ENCODE peak calls at places on chromosomes 3 and 15, in six cellular contexts. X is GM12878, I is K562, K is GM12891, R is HepG2, M is H1. T is an unnamed sample.

GRCh38 chr15:52486003-52486996 is 42.4 kb downstream of the MYO5A start:
- DNase-seq in X (no peak), I (no peak), K (no peak), R (no peak), M (no peak), T (no peak)

GRCh38 chr3:65971281-65972252 is 67.2 kb downstream of the MAGI1 start:
- DNase-seq in X (no peak), I (no peak), K (no peak), R (no peak), M (no peak), T (no peak)

GRCh38 chr15:100861511-100861991 is 18.1 kb upstream of the ALDH1A3 start:
- DNase-seq in X (no peak), I (no peak), K (no peak), R (no peak), M (no peak), T (no peak)

GRCh38 chr3:68249265-68249664 is 594.9 kb upstream of the SUCLG2 start:
- DNase-seq in X (no peak), I (no peak), K (no peak), R (no peak), M (no peak), T (no peak)

GRCh38 chr15:68413363-68414255 is 18.4 kb downstream of the ITGA11 start:
- DNase-seq in X (no peak), I (no peak), K (no peak), R (no peak), M (peak; percentile 19), T (no peak)

GRCh38 chr15:41876689-41877088 is 17.2 kb downstream of the SPTBN5 start:
- DNase-seq in X (no peak), I (no peak), K (no peak), R (no peak), M (no peak), T (no peak)

GRCh38 chr3:99373088-99373875 is 265.1 kb upstream of the COL8A1 start:
- DNase-seq in X (no peak), I (no peak), K (no peak), R (no peak), M (no peak), T (no peak)

GRCh38 chr3:46664188-46664970 is 29.1 kb downstream of the ALS2CL start:
- DNase-seq in X (no peak), I (no peak), K (no peak), R (no peak), M (no peak), T (no peak)

GRCh38 chr3:71129611-71130515 is 453.7 kb downstream of the FOXP1 start:
- DNase-seq in X (no peak), I (no peak), K (no peak), R (no peak), M (no peak), T (no peak)

GRCh38 chr15:85649372-85649771 is 145.4 kb downstream of the KLHL25 start:
- DNase-seq in X (no peak), I (no peak), K (no peak), R (peak; percentile 74), M (no peak), T (no peak)

GRCh38 chr3:195266428-195266827 is 4.5 kb downstream of the XXYLT1 start:
- DNase-seq in X (no peak), I (no peak), K (no peak), R (no peak), M (peak; percentile 29), T (no peak)

GRCh38 chr3:156158656-156159295 is 38.4 kb downstream of the KCNAB1 start:
- DNase-seq in X (no peak), I (no peak), K (no peak), R (no peak), M (no peak), T (no peak)

GRCh38 chr3:140013220-140013619 is 78.2 kb downstream of the CLSTN2 start:
- DNase-seq in X (no peak), I (no peak), K (no peak), R (no peak), M (no peak), T (no peak)

GRCh38 chr3:127732303-127732702 is 59.6 kb downstream of the ABTB1 start:
- DNase-seq in X (no peak), I (no peak), K (no peak), R (no peak), M (peak; percentile 61), T (no peak)

GRCh38 chr3:19104459-19104858 is 43.9 kb upstream of the KCNH8 start:
- DNase-seq in X (no peak), I (no peak), K (no peak), R (no peak), M (no peak), T (no peak)

GRCh38 chr3:195458188-195458800 is 15.5 kb upstream of the ACAP2 start:
- DNase-seq in X (no peak), I (no peak), K (peak; percentile 20), R (no peak), M (no peak), T (no peak)

GRCh38 chr3:23389089-23389488 is 186.0 kb downstream of the UBE2E2 start:
- DNase-seq in X (no peak), I (no peak), K (no peak), R (no peak), M (no peak), T (no peak)

GRCh38 chr3:100151024-100151707 is 36.9 kb upstream of the FILIP1L start:
- DNase-seq in X (no peak), I (no peak), K (no peak), R (no peak), M (no peak), T (no peak)

GRCh38 chr3:141393151-141394076 is 25.1 kb downstream of the ZBTB38 start:
- DNase-seq in X (no peak), I (no peak), K (no peak), R (no peak), M (no peak), T (no peak)

GRCh38 chr15:98123834-98124233 is 163.3 kb downstream of the ARRDC4 start:
- DNase-seq in X (no peak), I (no peak), K (no peak), R (no peak), M (no peak), T (no peak)

GRCh38 chr3:129597792-129598381 is 8.6 kb downstream of the PLXND1 start:
- DNase-seq in X (no peak), I (no peak), K (no peak), R (no peak), M (no peak), T (no peak)

GRCh38 chr3:129594907-129595390 is 11.5 kb downstream of the PLXND1 start:
- DNase-seq in X (no peak), I (no peak), K (no peak), R (peak; percentile 76), M (no peak), T (no peak)

GRCh38 chr3:129595544-129596193 is 10.8 kb downstream of the PLXND1 start:
- DNase-seq in X (no peak), I (no peak), K (no peak), R (peak; percentile 46), M (no peak), T (no peak)

GRCh38 chr3:129597087-129597791 is 9.2 kb downstream of the PLXND1 start:
- DNase-seq in X (no peak), I (peak; percentile 43), K (no peak), R (no peak), M (no peak), T (no peak)

DNA sequence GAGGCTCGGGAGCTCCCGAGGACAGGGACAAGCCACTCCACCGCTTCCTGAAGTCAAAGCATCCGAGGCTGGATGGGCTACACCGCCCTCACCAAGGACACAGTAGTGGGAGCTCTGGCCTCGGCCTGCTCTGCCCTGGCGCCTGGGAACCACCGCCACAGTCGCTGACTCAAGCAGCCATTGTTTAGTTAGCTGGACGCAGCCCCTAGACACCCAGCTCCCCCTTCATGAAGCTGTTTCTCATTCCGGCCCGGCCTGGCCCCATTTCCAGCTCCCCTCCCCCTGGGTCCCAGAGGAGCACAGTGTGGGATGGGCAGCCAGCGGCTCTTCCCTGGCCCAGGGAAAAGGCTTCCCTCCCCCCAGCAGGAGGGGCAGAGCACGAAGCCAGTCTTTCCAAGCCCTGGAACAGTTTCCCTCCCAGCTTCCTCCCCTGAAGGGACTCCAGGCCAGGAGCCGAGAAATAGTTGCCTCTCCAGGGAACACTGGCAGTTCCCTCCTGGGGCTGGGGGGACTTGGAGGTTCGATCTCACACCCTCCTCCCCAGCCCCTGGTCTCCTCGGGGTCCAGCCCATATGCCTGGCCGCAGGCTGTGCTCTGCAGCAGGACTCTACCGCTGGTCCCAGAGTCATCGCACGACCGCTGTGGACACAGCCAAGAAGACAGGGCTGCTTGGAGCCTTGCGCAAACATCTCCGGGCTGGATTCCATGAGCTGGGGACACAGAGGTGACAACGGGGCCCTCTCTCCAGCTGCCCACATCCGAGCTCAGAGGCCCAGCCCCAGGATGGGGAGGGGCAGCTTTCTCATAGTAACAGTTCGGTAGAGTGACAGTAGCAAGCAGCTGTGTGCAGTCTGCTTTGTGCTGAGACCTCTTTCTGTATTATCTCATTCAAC is 10.0 kb downstream of the PLXND1 start:
- DNase-seq in X (no peak), I (peak; percentile 35), K (no peak), R (peak; percentile 91), M (no peak), T (no peak)
- TF ChIP-seq TAF1 in X (no peak), I (no peak), K (no peak), R (peak; percentile 54), M (no peak), T (no peak)

GRCh38 chr3:129224984-129225393 is 24.4 kb upstream of the COPG1 start:
- DNase-seq in X (no peak), I (no peak), K (no peak), R (peak; percentile 92), M (no peak), T (no peak)
- TF ChIP-seq POLR2A in X (no peak), I (no peak), K (no peak), R (peak; percentile 81), M (no peak), T (no peak)

GRCh38 chr15:40449275-40449674 is 8.5 kb downstream of the BAHD1 start:
- DNase-seq in X (no peak), I (no peak), K (no peak), R (no peak), M (no peak), T (no peak)

GRCh38 chr15:40448354-40448753 is 7.6 kb downstream of the BAHD1 start:
- DNase-seq in X (no peak), I (no peak), K (no peak), R (no peak), M (no peak), T (no peak)

GRCh38 chr15:40452296-40453090 is 11.7 kb downstream of the BAHD1 start:
- DNase-seq in X (no peak), I (no peak), K (no peak), R (no peak), M (no peak), T (no peak)

GRCh38 chr15:40450047-40450446 is 9.3 kb downstream of the BAHD1 start:
- DNase-seq in X (no peak), I (no peak), K (no peak), R (no peak), M (no peak), T (no peak)

GRCh38 chr15:40451497-40452158 is 10.9 kb downstream of the BAHD1 start:
- DNase-seq in X (no peak), I (no peak), K (no peak), R (no peak), M (no peak), T (no peak)
- TF ChIP-seq POLR2AphosphoS5 in X (no peak), I (no peak), K (no peak), R (no peak), M (no peak), T (no peak)

DNA sequence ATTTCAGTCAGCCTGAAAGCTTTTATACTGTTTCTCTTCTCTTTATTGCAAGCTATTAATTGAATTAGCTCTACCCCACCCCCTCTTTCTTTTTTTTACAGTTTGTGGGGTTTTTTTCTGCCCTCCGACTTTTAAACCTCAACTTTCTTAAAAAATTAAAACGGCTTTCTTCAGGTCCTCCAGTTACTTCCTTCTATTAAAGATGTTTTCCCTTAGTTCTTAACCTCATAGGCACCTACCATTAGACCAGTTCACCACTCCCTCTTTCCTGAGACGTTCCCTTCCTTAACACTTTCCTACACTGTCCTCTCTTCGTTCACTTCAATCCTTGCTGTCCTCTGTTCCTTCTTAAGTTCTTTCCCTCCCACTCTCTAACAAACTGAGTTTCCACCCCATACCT is 52.3 kb downstream of the ATP8B4 start:
- DNase-seq in X (no peak), I (no peak), K (no peak), R (no peak), M (no peak), T (no peak)
- TF ChIP-seq TAF1 in X (no peak), I (no peak), K (no peak), R (no peak), M (no peak), T (no peak)

T was measured in GM12892.